ENCODE peak calls at places on chromosomes 13 and 19, in eight cellular contexts. One of them, this sample, is unnamed.
A peak's percentile ranks its signal among the peaks of the same experiment; 100 is the strongest.

GRCh38 chr13:94722596-94722995 is 10.3 kb upstream of the SOX21 start:
- DNase-seq in astrocyte of the spinal cord: no peak
- DNase-seq in uterus: no peak
- DNase-seq in heart right ventricle: no peak
- DNase-seq in colonic mucosa: no peak
- DNase-seq in AG10803: no peak
- DNase-seq in choroid plexus epithelial cell: no peak
- DNase-seq in pancreas: no peak
- DNase-seq in this sample: no peak

GRCh38 chr19:41866284-41866683 is 6.2 kb downstream of the RPS19 start:
- DNase-seq in astrocyte of the spinal cord: no peak
- DNase-seq in uterus: no peak
- DNase-seq in heart right ventricle: no peak
- DNase-seq in colonic mucosa: no peak
- DNase-seq in AG10803: no peak
- DNase-seq in choroid plexus epithelial cell: no peak
- DNase-seq in pancreas: no peak
- DNase-seq in this sample: no peak

GRCh38 chr19:34963531-34964406 is at the start of gene ZNF792:
- DNase-seq in astrocyte of the spinal cord: peak; percentile 36
- DNase-seq in uterus: peak; percentile 54
- DNase-seq in heart right ventricle: peak; percentile 76
- DNase-seq in colonic mucosa: peak; percentile 84
- DNase-seq in AG10803: peak; percentile 26
- DNase-seq in choroid plexus epithelial cell: peak; percentile 39
- DNase-seq in pancreas: peak; percentile 53
- DNase-seq in this sample: peak; percentile 69

GRCh38 chr19:4597975-4598671 is 38.6 kb upstream of the SEMA6B start:
- DNase-seq in astrocyte of the spinal cord: no peak
- DNase-seq in uterus: peak; percentile 33
- DNase-seq in heart right ventricle: peak; percentile 52
- DNase-seq in colonic mucosa: peak; percentile 45
- DNase-seq in AG10803: no peak
- DNase-seq in choroid plexus epithelial cell: no peak
- DNase-seq in pancreas: no peak
- DNase-seq in this sample: no peak

GRCh38 chr13:35891486-35891885 is 239.7 kb downstream of the DCLK1 start:
- DNase-seq in astrocyte of the spinal cord: no peak
- DNase-seq in uterus: no peak
- DNase-seq in heart right ventricle: no peak
- DNase-seq in colonic mucosa: no peak
- DNase-seq in AG10803: no peak
- DNase-seq in choroid plexus epithelial cell: no peak
- DNase-seq in pancreas: no peak
- DNase-seq in this sample: no peak

GRCh38 chr13:111456452-111457230 is 136.2 kb downstream of the TEX29 start:
- DNase-seq in astrocyte of the spinal cord: no peak
- DNase-seq in uterus: no peak
- DNase-seq in heart right ventricle: no peak
- DNase-seq in colonic mucosa: no peak
- DNase-seq in AG10803: no peak
- DNase-seq in choroid plexus epithelial cell: no peak
- DNase-seq in pancreas: no peak
- DNase-seq in this sample: no peak

GRCh38 chr13:29849071-29849541 is 1.3 kb downstream of the UBL3 start:
- DNase-seq in astrocyte of the spinal cord: no peak
- DNase-seq in uterus: no peak
- DNase-seq in heart right ventricle: no peak
- DNase-seq in colonic mucosa: peak; percentile 43
- DNase-seq in AG10803: peak; percentile 22
- DNase-seq in choroid plexus epithelial cell: peak; percentile 26
- DNase-seq in pancreas: no peak
- DNase-seq in this sample: no peak

GRCh38 chr19:41420101-41420880 is 6.9 kb downstream of the B3GNT8 start:
- DNase-seq in astrocyte of the spinal cord: no peak
- DNase-seq in uterus: no peak
- DNase-seq in heart right ventricle: no peak
- DNase-seq in colonic mucosa: no peak
- DNase-seq in AG10803: no peak
- DNase-seq in choroid plexus epithelial cell: no peak
- DNase-seq in pancreas: no peak
- DNase-seq in this sample: no peak

GRCh38 chr19:40147693-40148347 is 43.4 kb upstream of the MAP3K10 start:
- DNase-seq in astrocyte of the spinal cord: peak; percentile 70
- DNase-seq in uterus: no peak
- DNase-seq in heart right ventricle: no peak
- DNase-seq in colonic mucosa: no peak
- DNase-seq in AG10803: peak; percentile 71
- DNase-seq in choroid plexus epithelial cell: peak; percentile 80
- DNase-seq in pancreas: no peak
- DNase-seq in this sample: no peak

GRCh38 chr19:50514346-50515167 is 844 bp upstream of the ASPDH start:
- DNase-seq in astrocyte of the spinal cord: no peak
- DNase-seq in uterus: no peak
- DNase-seq in heart right ventricle: no peak
- DNase-seq in colonic mucosa: no peak
- DNase-seq in AG10803: no peak
- DNase-seq in choroid plexus epithelial cell: no peak
- DNase-seq in pancreas: no peak
- DNase-seq in this sample: no peak

GRCh38 chr19:48962849-48963165 is 2.3 kb upstream of the FTL start:
- DNase-seq in astrocyte of the spinal cord: no peak
- DNase-seq in uterus: no peak
- DNase-seq in heart right ventricle: no peak
- DNase-seq in colonic mucosa: no peak
- DNase-seq in AG10803: no peak
- DNase-seq in choroid plexus epithelial cell: no peak
- DNase-seq in pancreas: no peak
- DNase-seq in this sample: no peak

GRCh38 chr19:48961051-48961649 is 4.0 kb upstream of the FTL start:
- DNase-seq in astrocyte of the spinal cord: no peak
- DNase-seq in uterus: peak; percentile 33
- DNase-seq in heart right ventricle: no peak
- DNase-seq in colonic mucosa: no peak
- DNase-seq in AG10803: no peak
- DNase-seq in choroid plexus epithelial cell: no peak
- DNase-seq in pancreas: no peak
- DNase-seq in this sample: no peak

GRCh38 chr19:48963371-48964204 is 1.5 kb upstream of the FTL start:
- DNase-seq in astrocyte of the spinal cord: peak; percentile 65
- DNase-seq in uterus: peak; percentile 87
- DNase-seq in heart right ventricle: peak; percentile 78
- DNase-seq in colonic mucosa: peak; percentile 85
- DNase-seq in AG10803: peak; percentile 68
- DNase-seq in choroid plexus epithelial cell: peak; percentile 70
- DNase-seq in pancreas: peak; percentile 63
- DNase-seq in this sample: peak; percentile 72

GRCh38 chr19:48962029-48962848 is 2.9 kb upstream of the FTL start:
- DNase-seq in astrocyte of the spinal cord: no peak
- DNase-seq in uterus: no peak
- DNase-seq in heart right ventricle: peak; percentile 54
- DNase-seq in colonic mucosa: peak; percentile 91
- DNase-seq in AG10803: no peak
- DNase-seq in choroid plexus epithelial cell: peak; percentile 39
- DNase-seq in pancreas: no peak
- DNase-seq in this sample: peak; percentile 54

DNA sequence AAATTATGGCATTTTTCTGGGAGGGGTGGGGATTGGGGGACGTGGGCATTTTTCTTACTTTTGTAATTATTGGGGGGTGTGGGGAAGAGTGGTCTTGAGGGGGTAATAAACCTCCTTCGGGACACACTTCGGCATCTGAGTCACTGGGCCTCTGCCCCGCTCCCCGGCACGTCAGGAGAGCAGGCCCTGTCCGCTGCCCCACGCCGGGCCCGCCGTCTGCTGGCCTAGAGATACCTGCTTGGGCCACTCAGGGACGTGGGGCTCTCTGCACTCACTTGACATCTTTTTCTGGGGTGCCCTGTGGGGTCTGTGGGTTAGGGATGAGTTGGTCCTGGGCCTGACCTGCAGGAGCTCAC is 3.5 kb upstream of the FTL start:
- DNase-seq in astrocyte of the spinal cord: no peak
- DNase-seq in uterus: no peak
- DNase-seq in heart right ventricle: no peak
- DNase-seq in colonic mucosa: no peak
- DNase-seq in AG10803: no peak
- DNase-seq in choroid plexus epithelial cell: no peak
- DNase-seq in pancreas: no peak
- DNase-seq in this sample: no peak
- H3K4me3 ChIP-seq in astrocyte of the spinal cord: no peak overlapping the region
- H3K4me3 ChIP-seq in uterus: no peak overlapping the region
- H3K4me3 ChIP-seq in heart right ventricle: no peak overlapping the region
- H3K4me3 ChIP-seq in colonic mucosa: no peak overlapping the region
- H3K4me3 ChIP-seq in AG10803: no peak overlapping the region
- H3K4me3 ChIP-seq in choroid plexus epithelial cell: no peak overlapping the region
- H3K4me3 ChIP-seq in pancreas: no peak overlapping the region
- H3K4me3 ChIP-seq in this sample: no peak overlapping the region

GRCh38 chr19:28731113-28731512 is 481.8 kb downstream of the UQCRFS1 start:
- DNase-seq in astrocyte of the spinal cord: no peak
- DNase-seq in uterus: no peak
- DNase-seq in heart right ventricle: no peak
- DNase-seq in colonic mucosa: no peak
- DNase-seq in AG10803: no peak
- DNase-seq in choroid plexus epithelial cell: no peak
- DNase-seq in pancreas: no peak
- DNase-seq in this sample: no peak

GRCh38 chr19:28731577-28731976 is 481.4 kb downstream of the UQCRFS1 start:
- DNase-seq in astrocyte of the spinal cord: no peak
- DNase-seq in uterus: no peak
- DNase-seq in heart right ventricle: no peak
- DNase-seq in colonic mucosa: no peak
- DNase-seq in AG10803: no peak
- DNase-seq in choroid plexus epithelial cell: no peak
- DNase-seq in pancreas: no peak
- DNase-seq in this sample: no peak

GRCh38 chr19:28736528-28736927 is 476.4 kb downstream of the UQCRFS1 start:
- DNase-seq in astrocyte of the spinal cord: no peak
- DNase-seq in uterus: no peak
- DNase-seq in heart right ventricle: no peak
- DNase-seq in colonic mucosa: no peak
- DNase-seq in AG10803: no peak
- DNase-seq in choroid plexus epithelial cell: no peak
- DNase-seq in pancreas: no peak
- DNase-seq in this sample: no peak

GRCh38 chr19:28737526-28737925 is 475.4 kb downstream of the UQCRFS1 start:
- DNase-seq in astrocyte of the spinal cord: no peak
- DNase-seq in uterus: no peak
- DNase-seq in heart right ventricle: no peak
- DNase-seq in colonic mucosa: no peak
- DNase-seq in AG10803: no peak
- DNase-seq in choroid plexus epithelial cell: peak; percentile 10
- DNase-seq in pancreas: no peak
- DNase-seq in this sample: no peak

GRCh38 chr19:28737021-28737525 is 475.9 kb downstream of the UQCRFS1 start:
- DNase-seq in astrocyte of the spinal cord: peak; percentile 22
- DNase-seq in uterus: no peak
- DNase-seq in heart right ventricle: no peak
- DNase-seq in colonic mucosa: no peak
- DNase-seq in AG10803: peak; percentile 59
- DNase-seq in choroid plexus epithelial cell: peak; percentile 70
- DNase-seq in pancreas: no peak
- DNase-seq in this sample: no peak
- TF ChIP-seq CTCF in astrocyte of the spinal cord: peak; percentile 41
- TF ChIP-seq CTCF in uterus: peak; percentile 44
- TF ChIP-seq CTCF in heart right ventricle: peak; percentile 60
- TF ChIP-seq CTCF in colonic mucosa: peak; percentile 56
- TF ChIP-seq CTCF in AG10803: peak; percentile 71
- TF ChIP-seq CTCF in choroid plexus epithelial cell: peak; percentile 60
- TF ChIP-seq CTCF in pancreas: peak; percentile 58
- TF ChIP-seq CTCF in this sample: peak; percentile 74

GRCh38 chr19:48397263-48397635 is 3.8 kb downstream of the GRIN2D start:
- DNase-seq in astrocyte of the spinal cord: no peak
- DNase-seq in uterus: no peak
- DNase-seq in heart right ventricle: no peak
- DNase-seq in colonic mucosa: no peak
- DNase-seq in AG10803: no peak
- DNase-seq in choroid plexus epithelial cell: no peak
- DNase-seq in pancreas: no peak
- DNase-seq in this sample: no peak
- H3K4me3 ChIP-seq in astrocyte of the spinal cord: peak overlapping the region; percentile 48
- H3K4me3 ChIP-seq in uterus: no peak overlapping the region
- H3K4me3 ChIP-seq in heart right ventricle: no peak overlapping the region
- H3K4me3 ChIP-seq in colonic mucosa: no peak overlapping the region
- H3K4me3 ChIP-seq in AG10803: peak overlapping the region; percentile 68
- H3K4me3 ChIP-seq in choroid plexus epithelial cell: peak overlapping the region; percentile 69
- H3K4me3 ChIP-seq in pancreas: no peak overlapping the region
- H3K4me3 ChIP-seq in this sample: peak overlapping the region; percentile 57

GRCh38 chr19:13869324-13869723 is 7.6 kb upstream of the NANOS3 start:
- DNase-seq in astrocyte of the spinal cord: no peak
- DNase-seq in uterus: no peak
- DNase-seq in heart right ventricle: no peak
- DNase-seq in colonic mucosa: no peak
- DNase-seq in AG10803: no peak
- DNase-seq in choroid plexus epithelial cell: no peak
- DNase-seq in pancreas: no peak
- DNase-seq in this sample: no peak

GRCh38 chr19:13872339-13872694 is 4.6 kb upstream of the NANOS3 start:
- DNase-seq in astrocyte of the spinal cord: no peak
- DNase-seq in uterus: no peak
- DNase-seq in heart right ventricle: no peak
- DNase-seq in colonic mucosa: no peak
- DNase-seq in AG10803: no peak
- DNase-seq in choroid plexus epithelial cell: no peak
- DNase-seq in pancreas: no peak
- DNase-seq in this sample: no peak

GRCh38 chr19:13875824-13876223 is 1.1 kb upstream of the NANOS3 start:
- DNase-seq in astrocyte of the spinal cord: no peak
- DNase-seq in uterus: no peak
- DNase-seq in heart right ventricle: no peak
- DNase-seq in colonic mucosa: no peak
- DNase-seq in AG10803: no peak
- DNase-seq in choroid plexus epithelial cell: no peak
- DNase-seq in pancreas: no peak
- DNase-seq in this sample: no peak

GRCh38 chr19:13873776-13874515 is 3.0 kb upstream of the NANOS3 start:
- DNase-seq in astrocyte of the spinal cord: no peak
- DNase-seq in uterus: no peak
- DNase-seq in heart right ventricle: no peak
- DNase-seq in colonic mucosa: no peak
- DNase-seq in AG10803: no peak
- DNase-seq in choroid plexus epithelial cell: no peak
- DNase-seq in pancreas: no peak
- DNase-seq in this sample: no peak

DNA sequence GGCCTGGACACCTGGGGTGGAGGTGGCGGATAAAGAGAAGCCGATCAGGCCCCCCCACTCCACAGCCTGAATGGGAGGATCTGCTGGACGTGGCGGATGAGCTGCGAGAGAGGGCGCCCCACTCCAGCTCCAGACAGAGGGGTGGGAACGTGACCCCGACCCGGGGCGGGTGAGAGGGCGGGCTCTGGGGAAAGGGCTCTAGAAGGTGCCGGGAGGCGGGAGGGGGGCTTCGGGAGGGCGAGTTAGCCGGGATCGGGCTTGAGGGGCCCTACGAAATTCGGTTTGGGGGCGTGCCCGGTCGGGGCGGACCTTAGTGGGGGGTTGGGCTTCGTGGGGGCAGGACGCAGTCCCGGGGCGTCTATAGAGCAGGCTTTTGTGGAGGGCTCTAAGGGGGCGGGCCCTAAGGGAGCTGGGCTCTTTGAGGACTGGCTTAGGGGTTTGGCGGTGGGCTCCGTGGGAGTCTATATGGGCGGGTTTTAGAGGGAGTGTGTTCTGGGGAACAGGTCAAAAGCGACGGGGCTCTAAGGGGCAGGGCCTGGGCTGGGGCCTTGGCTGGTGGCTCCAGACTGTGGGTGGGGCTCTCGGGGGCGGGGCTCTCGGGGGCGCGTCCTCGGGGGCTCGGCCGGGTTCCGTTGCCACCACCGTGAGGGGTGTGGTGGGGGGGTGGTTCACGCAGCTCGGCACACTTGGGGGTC is 4.1 kb upstream of the NANOS3 start:
- DNase-seq in astrocyte of the spinal cord: no peak
- DNase-seq in uterus: no peak
- DNase-seq in heart right ventricle: peak; percentile 42
- DNase-seq in colonic mucosa: peak; percentile 62
- DNase-seq in AG10803: no peak
- DNase-seq in choroid plexus epithelial cell: no peak
- DNase-seq in pancreas: no peak
- DNase-seq in this sample: no peak
- TF ChIP-seq CTCF in astrocyte of the spinal cord: peak; percentile 35
- TF ChIP-seq CTCF in uterus: no peak
- TF ChIP-seq CTCF in heart right ventricle: no peak
- TF ChIP-seq CTCF in colonic mucosa: no peak
- TF ChIP-seq CTCF in AG10803: peak; percentile 18
- TF ChIP-seq CTCF in choroid plexus epithelial cell: peak; percentile 44
- TF ChIP-seq CTCF in pancreas: no peak
- TF ChIP-seq CTCF in this sample: peak; percentile 22